ENCODE peak calls at places on chromosomes 6 and 20, in four cellular contexts. E, U, J and M are unnamed samples.

GRCh38 chr6:26195376-26195923 is 108.2 kb downstream of the HFE start:
- DNase-seq in E (peak), J (peak), U (no peak), M (no peak)

GRCh38 chr20:38290829-38291581 is 13.0 kb upstream of the BPI start:
- DNase-seq in J (peak), U (peak), E (peak), M (peak)

GRCh38 chr6:118122801-118123200 is 215.7 kb downstream of the SLC35F1 start:
- DNase-seq in J (no peak), U (no peak), E (no peak), M (no peak)

GRCh38 chr20:34210271-34210670 is 31.0 kb upstream of the ASIP start:
- DNase-seq in J (no peak), U (no peak), E (no peak), M (no peak)

GRCh38 chr6:81613606-81614005 is 138.9 kb downstream of the TENT5A start:
- DNase-seq in E (no peak), U (no peak), J (no peak), M (no peak)

GRCh38 chr6:95743591-95743990 is 166.3 kb downstream of the MANEA start:
- DNase-seq in U (peak), E (no peak), J (peak), M (no peak)

GRCh38 chr6:111737065-111737521 is 131.4 kb upstream of the TRAF3IP2 start:
- DNase-seq in J (peak), U (no peak), E (no peak), M (no peak)

GRCh38 chr20:48236485-48237055 is 451.3 kb upstream of the SULF2 start:
- DNase-seq in U (no peak), J (no peak), E (no peak), M (no peak)

GRCh38 chr6:79574636-79575035 is 37.4 kb upstream of the LCA5 start:
- DNase-seq in U (no peak), J (peak), E (no peak), M (no peak)

GRCh38 chr6:43451348-43451747 is 4.0 kb downstream of the DLK2 start:
- DNase-seq in U (no peak), J (no peak), E (no peak), M (no peak)

GRCh38 chr6:168737481-168737880 is 296.5 kb downstream of the SMOC2 start:
- DNase-seq in U (no peak), E (no peak), J (peak), M (no peak)

GRCh38 chr6:84424956-84425355 is 197.5 kb upstream of the CEP162 start:
- DNase-seq in E (no peak), U (no peak), J (no peak), M (no peak)

GRCh38 chr6:119942078-119942752 is 592.7 kb upstream of the MAN1A1 start:
- DNase-seq in U (no peak), J (no peak), E (no peak), M (no peak)

GRCh38 chr6:147744012-147744411 is 235.5 kb downstream of the SAMD5 start:
- DNase-seq in J (no peak), U (no peak), E (no peak), M (no peak)

GRCh38 chr20:44931911-44932310 is 22.1 kb downstream of the PABPC1L start:
- DNase-seq in E (no peak), J (no peak), U (no peak), M (no peak)

GRCh38 chr6:44256291-44257006 is 879 bp downstream of the SLC35B2 start:
- DNase-seq in U (no peak), J (no peak), E (no peak), M (peak)

GRCh38 chr6:20708367-20709124 is 174.3 kb downstream of the CDKAL1 start:
- DNase-seq in J (no peak), U (no peak), E (no peak), M (no peak)

GRCh38 chr6:125586605-125587004 is 162.8 kb upstream of the HEY2 start:
- DNase-seq in U (no peak), J (no peak), E (no peak), M (no peak)

GRCh38 chr6:44456070-44456965 is 68.8 kb downstream of the CDC5L start:
- DNase-seq in J (peak), E (peak), U (no peak), M (peak)

GRCh38 chr20:36045373-36045714 is 77.0 kb downstream of the CNBD2 start:
- DNase-seq in U (no peak), J (no peak), E (no peak), M (no peak)

GRCh38 chr6:75493400-75494064 is at the start of gene FILIP1:
- DNase-seq in E (no peak), J (no peak), U (no peak), M (peak)

GRCh38 chr6:5996701-5997419 is 9.9 kb downstream of the NRN1 start:
- DNase-seq in E (no peak), J (no peak), U (peak), M (peak)

GRCh38 chr6:64034840-64035656 is 399.4 kb downstream of the PHF3 start:
- DNase-seq in E (no peak), J (no peak), U (no peak), M (no peak)

DNA sequence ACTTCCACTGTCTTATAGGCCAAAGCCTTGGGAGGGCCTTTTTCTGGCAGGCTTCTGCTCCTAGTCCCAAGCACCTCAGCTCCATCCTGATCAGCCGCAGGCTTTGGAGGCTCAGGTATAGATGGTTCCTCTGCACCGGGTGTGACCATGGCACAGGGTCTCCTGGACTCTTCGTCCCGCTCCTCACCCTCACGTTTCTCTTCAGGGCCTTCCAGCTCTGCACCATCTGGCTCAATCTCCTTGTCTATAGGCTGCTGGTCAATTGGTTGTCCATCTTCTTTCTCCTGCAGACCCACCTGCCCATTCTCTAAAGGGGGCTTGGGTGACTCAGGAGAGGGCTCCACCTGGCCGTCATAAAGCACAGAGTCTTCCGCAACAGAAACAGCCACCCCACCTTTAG is 37.0 kb downstream of the BFSP1 start:
- DNase-seq in U (no peak), E (no peak), J (no peak), M (no peak)
- TF ChIP-seq ELF4 in U (no peak), E (no peak), J (no peak), M (no peak)

DNA sequence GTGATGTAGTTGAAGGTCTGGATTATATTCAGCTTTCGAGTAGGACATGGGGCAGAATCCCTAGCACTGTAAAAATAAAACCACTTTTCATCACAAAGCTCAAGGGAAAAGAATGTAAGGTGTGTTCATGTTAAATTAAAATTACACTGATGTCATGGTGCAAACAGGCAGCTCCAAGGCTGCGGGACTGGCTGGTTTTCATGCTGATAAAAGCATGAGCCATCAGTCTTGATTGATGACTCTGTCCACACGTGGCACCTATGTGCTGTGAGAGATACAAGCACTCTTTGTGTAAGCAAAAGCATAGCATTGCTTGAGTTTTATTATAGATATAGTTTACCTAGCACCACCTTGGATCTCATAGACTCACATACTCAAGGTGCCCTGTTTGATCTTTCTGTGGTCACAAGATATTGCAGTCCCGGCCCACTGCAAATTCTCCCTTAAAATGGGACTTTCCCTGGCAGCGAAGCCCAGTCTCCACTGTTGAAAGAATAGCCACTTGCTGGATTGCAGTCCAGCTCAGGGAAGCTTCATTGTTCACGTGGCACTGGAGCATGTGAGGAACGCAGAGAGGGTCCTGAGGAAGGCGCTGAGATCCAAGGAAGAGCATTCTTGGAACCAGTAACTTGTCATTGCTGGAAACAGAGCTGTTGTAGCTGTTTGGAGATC is 90.6 kb downstream of the TIAM2 start:
- DNase-seq in E (peak), U (no peak), J (peak), M (no peak)
- TF ChIP-seq ELF4 in E (no peak), U (no peak), J (no peak), M (no peak)

DNA sequence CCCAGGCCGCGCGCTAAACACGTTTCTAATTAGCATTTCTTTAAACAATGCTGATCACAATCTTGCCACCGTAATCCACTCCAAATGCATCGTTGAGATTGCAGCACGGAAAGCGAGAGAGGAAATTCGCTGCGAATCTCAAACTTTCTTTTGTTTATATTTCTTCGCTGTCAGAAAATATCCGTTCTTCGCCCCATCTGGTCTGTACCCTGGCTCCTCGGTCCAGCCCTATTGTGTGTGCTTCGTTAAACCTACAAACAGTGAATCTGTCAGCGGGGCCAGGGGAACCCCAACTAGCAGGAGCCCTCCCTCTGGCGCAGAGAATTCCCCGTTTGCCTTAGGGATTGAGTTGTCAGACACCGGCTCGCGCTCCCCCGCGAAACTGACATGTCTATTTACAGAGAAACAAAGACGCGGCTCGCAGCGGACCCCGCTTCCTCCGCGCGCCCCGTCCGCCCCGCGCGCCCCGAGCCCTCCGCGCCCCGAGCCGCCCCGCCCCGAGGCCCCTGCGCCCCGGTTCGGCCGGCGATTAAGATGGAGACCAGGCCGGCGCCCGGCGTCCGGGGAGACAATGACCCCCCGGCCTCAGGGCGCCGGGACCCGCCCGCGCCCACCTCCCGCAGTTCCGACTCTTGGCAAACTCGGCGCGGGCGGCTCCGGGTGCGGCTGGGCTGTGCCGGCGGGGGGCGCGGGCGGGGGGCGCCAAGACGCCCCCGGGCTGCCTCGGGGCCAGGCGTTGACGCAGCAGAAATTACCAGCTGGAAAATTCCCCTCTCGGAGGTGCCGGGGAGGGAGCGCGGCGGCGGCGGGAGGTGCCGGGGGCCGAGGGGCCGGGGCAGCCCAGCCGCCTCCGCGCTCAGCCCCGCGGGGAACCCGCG is 882 bp downstream of the ZBTB46 start:
- DNase-seq in U (peak), J (no peak), E (no peak), M (peak)
- TF ChIP-seq ELF4 in U (no peak), J (no peak), E (no peak), M (no peak)

DNA sequence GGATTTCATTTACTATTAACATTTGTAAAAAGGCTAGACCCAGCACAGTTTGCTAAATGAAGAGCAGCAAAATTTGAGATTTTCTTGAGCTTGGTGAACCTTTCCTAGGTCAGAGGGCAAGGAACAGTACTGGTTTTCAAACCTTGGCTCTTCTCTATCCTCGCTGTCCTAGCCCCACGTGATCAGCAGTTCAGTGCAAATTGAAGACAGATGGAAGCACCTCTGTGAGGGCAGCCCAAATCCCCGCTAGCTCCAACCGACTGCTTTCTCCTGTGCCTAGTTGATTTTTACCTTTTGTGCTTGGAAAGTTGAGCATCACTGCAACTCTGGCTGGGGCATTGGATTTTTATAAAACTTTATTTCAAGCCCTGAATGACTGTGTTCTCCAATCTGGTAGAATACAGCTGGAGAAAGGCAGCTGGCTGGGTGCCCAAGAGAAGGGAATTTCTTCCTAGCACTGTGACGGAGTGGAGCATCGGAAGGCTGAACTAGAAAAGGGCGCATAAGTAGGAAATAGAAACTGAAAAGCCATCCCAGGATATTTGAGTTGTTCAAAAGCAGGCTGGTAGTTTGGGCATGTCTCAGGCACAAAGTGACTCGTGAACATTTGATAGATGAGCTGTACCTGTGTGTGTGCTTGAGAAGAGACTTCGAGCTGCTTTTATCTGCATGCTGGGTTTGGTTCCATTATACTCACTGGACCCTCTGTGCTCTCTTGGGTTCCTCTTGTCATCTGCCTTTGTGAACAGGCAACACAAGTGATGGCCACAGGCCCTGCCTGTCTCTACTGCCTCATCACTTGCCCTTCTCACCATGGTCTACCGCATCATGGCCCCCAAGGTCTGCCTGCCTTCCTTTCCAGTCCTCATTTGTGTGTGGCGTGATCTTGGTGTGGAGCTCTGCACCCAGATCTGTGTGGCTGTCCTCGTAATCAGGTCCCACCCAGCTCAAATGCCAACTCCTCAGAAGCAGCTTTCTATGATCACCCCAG is 2.3 kb downstream of the RNF114 start:
- DNase-seq in J (no peak), E (no peak), U (no peak), M (no peak)
- TF ChIP-seq ELF4 in J (no peak), E (no peak), U (no peak), M (no peak)

GRCh38 chr20:4555188-4555893 is 166.4 kb upstream of the PRND start:
- DNase-seq in E (no peak), J (no peak), U (no peak), M (no peak)

GRCh38 chr20:4556781-4557180 is 164.9 kb upstream of the PRND start:
- DNase-seq in U (no peak), E (peak), J (no peak), M (no peak)

GRCh38 chr20:4560667-4561066 is 161.0 kb upstream of the PRND start:
- DNase-seq in U (no peak), J (no peak), E (no peak), M (no peak)

GRCh38 chr20:4559906-4560305 is 161.8 kb upstream of the PRND start:
- DNase-seq in U (no peak), J (no peak), E (no peak), M (no peak)

DNA sequence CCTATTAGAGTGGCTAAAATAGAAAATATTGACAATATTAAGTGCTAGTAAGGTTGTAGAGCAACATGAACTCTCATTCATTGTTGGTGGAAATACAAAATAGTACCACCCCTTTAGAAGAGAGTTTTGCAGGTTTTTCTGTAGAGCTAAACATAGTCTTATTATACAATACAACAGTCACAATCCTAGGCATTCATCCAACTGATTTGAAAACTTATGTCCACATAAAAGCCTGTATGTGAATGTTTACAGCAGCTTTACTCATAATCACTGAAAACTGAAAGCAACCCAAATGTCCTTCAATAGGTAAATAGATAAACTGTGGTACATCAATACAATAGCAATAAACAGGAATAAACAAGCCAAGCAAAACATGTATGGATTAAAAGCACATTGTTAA is 162.6 kb upstream of the PRND start:
- DNase-seq in U (no peak), J (no peak), E (no peak), M (no peak)
- TF ChIP-seq ELF4 in U (no peak), J (no peak), E (no peak), M (no peak)

GRCh38 chr6:106156863-106157262 is 70.7 kb downstream of the PRDM1 start:
- DNase-seq in E (no peak), J (no peak), U (no peak), M (no peak)

GRCh38 chr6:106159531-106159940 is 73.4 kb downstream of the PRDM1 start:
- DNase-seq in U (no peak), E (no peak), J (no peak), M (no peak)

GRCh38 chr6:106156413-106156812 is 70.3 kb downstream of the PRDM1 start:
- DNase-seq in U (no peak), J (no peak), E (no peak), M (no peak)

GRCh38 chr6:106160189-106160588 is 74.1 kb downstream of the PRDM1 start:
- DNase-seq in E (no peak), U (no peak), J (no peak), M (no peak)

GRCh38 chr6:106158816-106159215 is 72.7 kb downstream of the PRDM1 start:
- DNase-seq in J (no peak), U (no peak), E (no peak), M (no peak)
- TF ChIP-seq ELF4 in J (no peak), U (no peak), E (no peak), M (no peak)

GRCh38 chr6:31954511-31954910 is 4.3 kb downstream of the NELFE start:
- DNase-seq in E (no peak), U (no peak), J (no peak), M (no peak)

GRCh38 chr6:31948753-31949413 is 3.0 kb downstream of the CFB start:
- DNase-seq in J (no peak), E (peak), U (no peak), M (no peak)

GRCh38 chr6:31952890-31953289 is 5.9 kb downstream of the NELFE start:
- DNase-seq in E (no peak), U (no peak), J (no peak), M (no peak)

GRCh38 chr6:31949926-31950548 is 4.1 kb downstream of the CFB start:
- DNase-seq in U (no peak), J (no peak), E (no peak), M (no peak)

DNA sequence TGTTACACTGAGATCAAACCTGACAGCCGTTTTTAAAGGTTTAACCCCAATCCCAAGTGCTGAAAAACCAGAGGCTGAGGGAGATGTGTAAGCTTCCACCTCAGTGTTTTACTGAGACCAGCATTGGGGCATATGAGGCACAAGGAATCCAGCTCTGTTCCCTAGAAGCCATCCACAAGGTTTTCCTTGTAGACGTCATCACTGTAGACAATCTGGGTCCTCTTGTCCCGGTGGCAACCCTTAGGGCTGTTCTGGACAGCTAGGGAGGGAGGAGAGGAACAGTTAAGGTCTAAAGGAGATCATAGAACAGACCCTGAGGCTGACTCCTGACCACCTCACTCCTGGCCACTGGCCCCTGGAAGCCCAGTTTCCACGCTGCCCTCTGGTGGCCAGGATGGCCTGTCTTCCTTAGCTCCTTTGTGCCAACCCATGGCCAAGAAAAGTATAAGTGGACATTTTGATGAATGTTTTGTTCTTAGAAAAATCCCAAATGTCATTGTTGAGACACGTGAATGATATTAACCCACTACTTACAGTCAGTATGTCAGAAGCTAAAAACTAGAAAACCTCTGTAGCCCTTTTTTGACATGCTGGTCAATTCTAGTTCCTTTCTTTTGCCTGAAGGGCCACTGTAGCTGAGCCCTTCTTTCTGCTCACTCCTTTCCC is 6.4 kb downstream of the CFB start:
- DNase-seq in E (peak), U (peak), J (peak), M (peak)
- TF ChIP-seq ELF4 in E (peak), U (no peak), J (no peak), M (no peak)